ENCODE peak calls at places on chromosome 13, in four cellular contexts. F is astrocyte of the spinal cord, W is AG04450, T is HCT116. D is an unnamed sample.

GRCh38 chr13:95620498-95621140 is 23.9 kb downstream of the DZIP1 start:
- DNase-seq in F (no peak), W (no peak), T (no peak), D (no peak)

GRCh38 chr13:93218583-93218982 is 8.0 kb upstream of the GPC6 start:
- DNase-seq in F (peak), W (no peak), T (no peak), D (no peak)

GRCh38 chr13:79874396-79875360 is 393.7 kb downstream of the NDFIP2 start:
- DNase-seq in F (no peak), W (no peak), T (no peak), D (no peak)

GRCh38 chr13:95099541-95099940 is 201.7 kb downstream of the ABCC4 start:
- DNase-seq in F (peak), W (no peak), T (no peak), D (no peak)

GRCh38 chr13:97211357-97211756 is 10.8 kb upstream of the MBNL2 start:
- DNase-seq in F (peak), W (no peak), T (no peak), D (no peak)

GRCh38 chr13:49791753-49792549 is 531 bp downstream of the KPNA3 start:
- DNase-seq in F (peak), W (no peak), T (no peak), D (no peak)

GRCh38 chr13:71799320-71799719 is 67.7 kb downstream of the DACH1 start:
- DNase-seq in F (no peak), W (no peak), T (no peak), D (no peak)

GRCh38 chr13:72431981-72432617 is 295.3 kb downstream of the MZT1 start:
- DNase-seq in F (no peak), W (no peak), T (no peak), D (no peak)

GRCh38 chr13:38686635-38687245 is at the start of gene FREM2:
- DNase-seq in F (peak), W (no peak), T (no peak), D (no peak)

GRCh38 chr13:31485183-31485582 is 254.1 kb upstream of the RXFP2 start:
- DNase-seq in F (no peak), W (no peak), T (no peak), D (no peak)

GRCh38 chr13:34044660-34045080 is 226.7 kb downstream of the RFC3 start:
- DNase-seq in F (peak), W (peak), T (peak), D (peak)

GRCh38 chr13:19606737-19607136 is 26.7 kb upstream of the MPHOSPH8 start:
- DNase-seq in F (no peak), W (no peak), T (no peak), D (no peak)

GRCh38 chr13:94115054-94115453 is 364.4 kb downstream of the DCT start:
- DNase-seq in F (no peak), W (no peak), T (no peak), D (no peak)

GRCh38 chr13:74067818-74068217 is 66.4 kb downstream of the KLF12 start:
- DNase-seq in F (no peak), W (no peak), T (no peak), D (no peak)

GRCh38 chr13:46076827-46077226 is 24.3 kb upstream of the ZC3H13 start:
- DNase-seq in F (no peak), W (no peak), T (no peak), D (no peak)

GRCh38 chr13:46077260-46077659 is 24.7 kb upstream of the ZC3H13 start:
- DNase-seq in F (no peak), W (no peak), T (no peak), D (no peak)

GRCh38 chr13:46075811-46076210 is 23.3 kb upstream of the ZC3H13 start:
- DNase-seq in F (no peak), W (no peak), T (no peak), D (no peak)

GRCh38 chr13:46071590-46072249 is 19.2 kb upstream of the ZC3H13 start:
- DNase-seq in F (no peak), W (no peak), T (no peak), D (no peak)
- TF ChIP-seq CTCF in F (no peak), W (no peak), T (peak), D (no peak)

DNA sequence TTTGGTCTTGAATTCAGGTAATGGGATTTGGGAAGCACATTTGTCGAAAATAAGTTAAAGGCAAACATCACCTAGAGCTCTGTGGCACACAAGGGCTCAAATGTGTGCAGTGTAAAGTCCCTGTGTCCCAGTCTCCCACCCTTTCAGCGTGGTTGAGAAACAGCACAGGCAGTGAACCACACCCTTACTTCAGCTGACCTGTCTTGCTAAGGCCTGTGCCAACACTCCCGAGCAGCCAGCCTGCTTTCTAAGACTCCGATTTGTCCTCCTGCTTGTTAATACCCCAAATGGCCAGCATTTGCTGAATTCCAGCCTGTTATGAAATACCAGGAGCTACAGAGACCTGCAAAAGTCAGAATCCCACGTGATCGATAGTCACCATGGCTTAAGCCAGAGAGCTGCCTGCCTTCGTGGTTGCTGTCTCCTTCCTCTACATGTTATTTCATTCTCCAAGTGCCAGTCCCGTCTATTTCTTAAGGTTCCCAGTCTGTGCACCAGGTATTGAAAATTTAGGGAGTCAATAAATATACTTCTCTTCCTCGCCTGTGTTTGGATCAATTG is 200.5 kb downstream of the FGF9 start:
- DNase-seq in F (no peak), W (no peak), T (no peak), D (no peak)
- H3K4me3 ChIP-seq in F (no peak), W (no peak), T (no peak), D (no peak)

GRCh38 chr13:111346281-111346680 is 25.8 kb downstream of the TEX29 start:
- DNase-seq in F (no peak), W (no peak), T (no peak), D (no peak)

GRCh38 chr13:111345682-111346081 is 25.2 kb downstream of the TEX29 start:
- DNase-seq in F (no peak), W (no peak), T (no peak), D (no peak)

GRCh38 chr13:111343186-111343805 is 22.9 kb downstream of the TEX29 start:
- DNase-seq in F (no peak), W (no peak), T (no peak), D (no peak)

GRCh38 chr13:111342716-111343115 is 22.3 kb downstream of the TEX29 start:
- DNase-seq in F (no peak), W (no peak), T (no peak), D (no peak)

GRCh38 chr13:111344471-111345191 is 24.2 kb downstream of the TEX29 start:
- DNase-seq in F (peak), W (peak), T (no peak), D (peak)
- TF ChIP-seq CTCF in F (peak), W (peak), T (peak), D (peak)

DNA sequence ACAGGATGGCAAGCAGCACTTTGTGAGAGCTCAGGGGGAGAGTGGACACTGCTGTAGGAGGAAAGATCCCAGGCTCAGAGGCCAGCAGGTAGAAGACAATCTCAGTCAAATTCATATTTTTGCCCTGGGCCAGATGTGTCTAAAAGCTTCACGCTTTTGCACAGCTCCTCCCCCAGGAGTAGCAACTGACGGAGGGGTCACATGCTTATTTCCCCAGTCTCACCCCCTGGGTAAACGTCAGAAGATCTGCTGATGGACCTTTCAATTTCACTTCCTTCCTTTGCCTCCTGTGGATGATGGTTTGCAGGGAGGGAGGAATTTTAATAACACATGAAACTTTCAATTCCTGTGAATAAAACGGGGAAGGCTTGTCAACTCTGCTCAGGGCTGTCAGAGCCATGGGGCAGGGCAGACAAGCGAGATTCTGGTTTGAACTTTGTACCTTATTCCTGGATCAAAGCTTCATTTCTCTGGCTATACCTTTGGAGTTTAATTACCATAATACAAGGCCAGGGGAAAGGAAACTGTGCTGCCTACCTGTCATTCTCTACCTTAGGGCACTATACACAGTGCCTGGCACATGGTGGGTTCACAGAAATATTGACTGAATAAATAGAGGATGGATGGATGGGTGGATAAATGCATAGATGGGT is 41.0 kb downstream of the POU4F1 start:
- DNase-seq in F (no peak), W (no peak), T (no peak), D (no peak)
- H3K4me3 ChIP-seq in F (no peak), W (no peak), T (no peak), D (no peak)

DNA sequence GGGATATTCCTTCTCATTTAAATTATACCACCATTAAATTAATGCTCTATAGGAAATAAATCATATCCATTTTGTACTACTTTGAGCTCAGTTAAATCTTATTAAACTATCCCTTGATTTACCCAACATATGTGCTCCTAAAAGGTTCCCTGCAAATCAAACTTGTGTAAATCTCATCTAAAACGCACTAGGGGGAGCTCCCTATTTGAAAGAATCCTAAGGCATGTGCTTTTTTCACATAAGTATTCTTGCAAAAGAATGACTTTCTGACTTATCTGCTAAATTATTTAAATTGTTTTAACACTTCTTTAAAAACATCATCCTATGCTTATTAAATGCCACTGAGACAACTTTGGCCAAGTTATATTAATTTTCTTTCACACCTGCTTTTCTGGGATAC is 7.9 kb downstream of the INTS6 start:
- DNase-seq in F (peak), W (no peak), T (peak), D (no peak)
- TF ChIP-seq CTCF in F (peak), W (peak), T (peak), D (no peak)

GRCh38 chr13:36131215-36131930 is at the start of gene DCLK1:
- DNase-seq in F (peak), W (no peak), T (no peak), D (no peak)

GRCh38 chr13:36130168-36130541 is 1.0 kb downstream of the DCLK1 start:
- DNase-seq in F (no peak), W (no peak), T (no peak), D (no peak)

GRCh38 chr13:36131931-36132297 is 732 bp upstream of the DCLK1 start:
- DNase-seq in F (peak), W (no peak), T (no peak), D (no peak)

GRCh38 chr13:36130542-36131214 is 504 bp downstream of the DCLK1 start:
- DNase-seq in F (peak), W (no peak), T (no peak), D (no peak)

GRCh38 chr13:36129539-36129938 is 1.6 kb downstream of the DCLK1 start:
- DNase-seq in F (no peak), W (no peak), T (no peak), D (no peak)
- H3K4me3 ChIP-seq in F (peak), W (no peak), T (no peak), D (no peak)

GRCh38 chr13:28429096-28429495 is 65.8 kb downstream of the FLT1 start:
- DNase-seq in F (no peak), W (no peak), T (no peak), D (no peak)
- TF ChIP-seq CTCF in F (no peak), W (no peak), T (no peak), D (no peak)

GRCh38 chr13:26221399-26221720 is 754 bp downstream of the RNF6 start:
- DNase-seq in F (no peak), W (no peak), T (no peak), D (no peak)

GRCh38 chr13:26221721-26222522 is at the start of gene RNF6:
- DNase-seq in F (peak), W (peak), T (peak), D (peak)

GRCh38 chr13:26222523-26223046 is 471 bp upstream of the RNF6 start:
- DNase-seq in F (no peak), W (no peak), T (no peak), D (no peak)

GRCh38 chr13:26220575-26220974 is 1.5 kb downstream of the RNF6 start:
- DNase-seq in F (peak), W (no peak), T (no peak), D (no peak)

GRCh38 chr13:26219726-26220125 is 2.4 kb downstream of the RNF6 start:
- DNase-seq in F (peak), W (no peak), T (no peak), D (no peak)
- H3K4me3 ChIP-seq in F (no peak), W (no peak), T (no peak), D (no peak)